ENCODE peak calls at places on chromosomes 6 and 20, in four cellular contexts. U, J, S and G are unnamed samples.

GRCh38 chr6:167276772-167277533 is 14.2 kb upstream of the UNC93A start:
- DNase-seq in U (no peak), S (no peak), J (no peak), G (no peak)

GRCh38 chr6:157193443-157193996 is 129.8 kb downstream of the TMEM242 start:
- DNase-seq in S (no peak), U (no peak), J (no peak), G (peak)

GRCh38 chr20:64038252-64038578 is 2.2 kb downstream of the C20orf204 start:
- DNase-seq in J (no peak), U (no peak), S (no peak), G (no peak)

GRCh38 chr20:1952737-1953530 is 40.9 kb downstream of the PDYN start:
- DNase-seq in U (no peak), J (no peak), S (no peak), G (peak)

GRCh38 chr20:32481311-32482103 is 103.6 kb downstream of the NOL4L start:
- DNase-seq in J (no peak), S (no peak), U (no peak), G (no peak)

GRCh38 chr6:144104898-144105487 is 9.6 kb upstream of the SF3B5 start:
- DNase-seq in S (peak), U (no peak), J (no peak), G (peak)

GRCh38 chr6:3355358-3356055 is 96.8 kb downstream of the PSMG4 start:
- DNase-seq in S (no peak), J (no peak), U (no peak), G (peak)

GRCh38 chr6:3046295-3046694 is 22.0 kb upstream of the RIPK1 start:
- DNase-seq in S (no peak), U (no peak), J (no peak), G (no peak)

GRCh38 chr6:7911345-7911725 is 747 bp upstream of the TXNDC5 start:
- DNase-seq in S (no peak), U (no peak), J (no peak), G (no peak)

GRCh38 chr20:62737271-62737761 is 28.7 kb downstream of the NTSR1 start:
- DNase-seq in S (no peak), J (no peak), U (no peak), G (no peak)

GRCh38 chr20:54475334-54476287 is at the start of gene DOK5:
- DNase-seq in U (peak), S (peak), J (no peak), G (no peak)

GRCh38 chr6:150392452-150393220 is 23.8 kb downstream of the IYD start:
- DNase-seq in J (no peak), U (no peak), S (no peak), G (no peak)

GRCh38 chr6:28673800-28674671 is 148.4 kb downstream of the GPX5 start:
- DNase-seq in S (peak), J (no peak), U (no peak), G (no peak)

GRCh38 chr20:47546184-47547033 is 44.7 kb downstream of the NCOA3 start:
- DNase-seq in S (no peak), U (no peak), J (no peak), G (no peak)